ENCODE peak calls at places on chromosomes 5 and 9, in six cellular contexts. O, X, Z, A, K and W are unnamed samples.

GRCh38 chr5:80654054-80654390 is 430 bp upstream of the MSH3 start:
- DNase-seq in Z (no peak), K (no peak), O (peak), A (peak), X (no peak), W (peak)

GRCh38 chr9:127449332-127449966 is 1.8 kb downstream of the RPL12 start:
- DNase-seq in A (no peak), O (no peak), K (no peak), X (no peak), Z (no peak), W (no peak)

GRCh38 chr9:78074385-78075291 is 43.0 kb upstream of the GNAQ start:
- DNase-seq in Z (no peak), A (no peak), K (no peak), X (no peak), O (no peak), W (no peak)

GRCh38 chr5:77046416-77047073 is 16.3 kb downstream of the AGGF1 start:
- DNase-seq in K (no peak), A (no peak), O (no peak), Z (no peak), X (no peak), W (no peak)

GRCh38 chr9:110900917-110901316 is 137.4 kb downstream of the LPAR1 start:
- DNase-seq in K (no peak), Z (no peak), A (no peak), X (peak), O (no peak), W (no peak)

GRCh38 chr5:180116441-180117377 is 45.1 kb upstream of the RNF130 start:
- DNase-seq in Z (no peak), O (no peak), K (no peak), X (no peak), A (peak), W (peak)

GRCh38 chr5:10441992-10442435 is 335 bp downstream of the ROPN1L start:
- DNase-seq in K (no peak), A (no peak), O (no peak), X (no peak), Z (no peak), W (peak)

GRCh38 chr5:6632324-6632930 is 417 bp downstream of the NSUN2 start:
- DNase-seq in Z (no peak), K (no peak), X (no peak), O (no peak), A (peak), W (peak)

GRCh38 chr5:149135536-149136201 is 5.6 kb upstream of the ABLIM3 start:
- DNase-seq in Z (no peak), A (no peak), O (no peak), K (no peak), X (peak), W (no peak)

GRCh38 chr9:68998344-68998743 is 15.6 kb downstream of the PRKACG start:
- DNase-seq in A (no peak), O (no peak), Z (no peak), X (no peak), K (no peak), W (no peak)

GRCh38 chr5:132272341-132273210 is 15.1 kb downstream of the PDLIM4 start:
- DNase-seq in O (peak), A (peak), K (no peak), X (peak), Z (no peak), W (peak)

GRCh38 chr9:133275105-133276000 is at the start of gene ABO:
- DNase-seq in K (no peak), A (no peak), O (peak), Z (no peak), X (no peak), W (no peak)

GRCh38 chr5:91126888-91127287 is 256.2 kb downstream of the ARRDC3 start:
- DNase-seq in Z (no peak), O (no peak), A (peak), K (no peak), X (no peak), W (no peak)
- TF ChIP-seq RFX5 in Z (no peak), O (no peak), A (no peak), K (no peak), X (no peak), W (no peak)

DNA sequence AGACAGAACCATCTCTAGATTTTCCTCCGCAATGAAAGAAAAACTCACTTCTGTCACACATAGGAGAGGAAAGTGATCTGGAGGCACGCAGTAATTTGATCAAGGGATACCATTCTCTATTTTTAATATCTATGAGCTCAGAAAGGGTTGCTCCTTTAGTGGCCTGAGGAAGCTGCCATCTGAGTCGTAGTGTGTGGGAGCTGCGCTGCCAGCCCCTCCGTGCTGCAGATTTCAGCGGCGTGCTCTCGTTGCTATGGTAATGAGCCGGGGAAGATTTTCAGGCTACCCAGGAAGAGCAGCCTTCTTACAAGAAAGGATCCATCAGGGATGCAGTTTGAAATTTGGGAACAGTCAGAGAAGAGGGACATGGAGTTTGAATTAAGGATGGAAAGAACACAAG is 17.1 kb upstream of the GOLM1 start:
- DNase-seq in A (no peak), K (no peak), X (no peak), O (no peak), Z (no peak), W (no peak)
- TF ChIP-seq CEBPB in A (no peak), K (no peak), X (no peak), O (no peak), Z (no peak), W (no peak)

GRCh38 chr9:121261107-121261460 is 6.9 kb upstream of the GSN start:
- DNase-seq in Z (no peak), X (no peak), K (no peak), A (no peak), O (no peak), W (no peak)
- TF ChIP-seq RFX5 in Z (no peak), X (no peak), K (no peak), A (no peak), O (no peak), W (no peak)

DNA sequence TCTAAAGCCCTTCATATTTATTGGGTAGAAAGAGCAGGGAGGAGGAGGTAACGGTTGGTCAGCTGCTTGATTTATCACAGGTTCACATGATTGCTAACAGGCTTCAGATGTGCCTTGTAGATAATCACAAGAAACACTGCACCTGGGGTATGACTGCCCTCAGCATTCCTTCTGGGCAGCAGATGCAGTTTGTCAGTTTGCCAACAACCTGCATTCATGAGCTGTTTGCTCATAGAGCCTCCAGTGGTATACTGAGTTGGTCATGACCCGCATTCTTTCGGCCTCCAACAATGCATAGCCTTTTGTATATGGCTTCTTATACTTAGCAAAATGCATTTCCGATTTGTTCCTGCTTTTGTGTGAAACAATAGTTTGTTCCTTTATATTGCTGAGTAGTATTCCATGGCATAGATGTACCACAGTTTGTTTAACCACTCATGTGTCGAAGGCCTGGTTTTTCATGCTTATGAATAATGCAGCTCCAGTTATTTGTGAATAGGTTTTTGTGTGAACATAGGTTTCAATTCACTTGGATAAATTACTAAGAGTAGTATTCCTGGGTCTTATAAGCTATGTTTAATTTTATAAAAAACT is 83.6 kb downstream of the ARHGEF28 start:
- DNase-seq in K (no peak), A (peak), Z (no peak), X (peak), O (no peak), W (no peak)
- TF ChIP-seq CEBPB in K (no peak), A (no peak), Z (no peak), X (no peak), O (no peak), W (no peak)

DNA sequence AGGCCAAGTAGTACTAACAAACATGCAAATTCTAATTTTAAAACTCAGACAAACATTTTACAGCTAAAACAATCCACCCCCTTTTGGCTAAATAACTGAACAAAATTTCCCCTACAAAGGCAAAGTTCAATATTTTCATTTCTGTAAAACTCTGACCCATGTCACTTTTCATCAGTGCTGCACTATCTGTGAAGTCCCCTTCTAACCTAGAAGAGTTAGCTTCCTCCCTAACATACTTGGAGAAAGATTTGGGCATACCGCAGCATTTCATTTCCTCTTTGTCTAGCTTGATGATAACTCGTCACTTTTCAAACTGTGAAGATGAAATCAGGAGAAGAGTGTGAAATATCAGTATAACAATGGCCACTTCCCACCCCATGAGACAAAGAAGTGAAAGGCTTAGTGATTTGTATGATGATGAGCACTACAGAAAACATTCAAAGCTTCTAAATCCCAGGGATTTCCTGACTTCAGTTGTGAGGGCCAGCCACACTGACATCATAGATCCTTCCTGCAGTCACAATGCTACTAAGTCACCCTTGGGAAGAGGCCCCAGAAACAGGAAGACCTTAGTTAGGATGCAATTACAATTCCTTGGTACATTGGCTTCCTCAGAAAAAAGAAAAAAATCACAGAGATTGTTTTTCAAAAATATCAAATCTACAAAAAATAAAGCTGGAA is at the start of gene FAM81B:
- DNase-seq in X (peak), O (no peak), Z (no peak), K (no peak), A (no peak), W (no peak)
- TF ChIP-seq RFX5 in X (no peak), O (no peak), Z (no peak), K (no peak), A (no peak), W (no peak)

GRCh38 chr9:114287001-114287762 is 35.7 kb upstream of the ORM1 start:
- DNase-seq in O (no peak), A (no peak), X (no peak), K (no peak), Z (no peak), W (no peak)

GRCh38 chr9:114283551-114284111 is 39.3 kb upstream of the ORM1 start:
- DNase-seq in O (no peak), X (no peak), K (no peak), A (no peak), Z (no peak), W (no peak)

GRCh38 chr9:114286146-114286679 is 36.7 kb upstream of the ORM1 start:
- DNase-seq in A (no peak), Z (no peak), K (no peak), X (no peak), O (no peak), W (no peak)

GRCh38 chr9:114284316-114285060 is 38.4 kb upstream of the ORM1 start:
- DNase-seq in K (no peak), X (no peak), O (no peak), Z (no peak), A (no peak), W (no peak)

GRCh38 chr9:114285166-114285867 is 37.6 kb upstream of the ORM1 start:
- DNase-seq in O (peak), Z (no peak), X (peak), A (no peak), K (no peak), W (peak)
- TF ChIP-seq CEBPB in O (no peak), Z (no peak), X (no peak), A (no peak), K (no peak), W (no peak)

DNA sequence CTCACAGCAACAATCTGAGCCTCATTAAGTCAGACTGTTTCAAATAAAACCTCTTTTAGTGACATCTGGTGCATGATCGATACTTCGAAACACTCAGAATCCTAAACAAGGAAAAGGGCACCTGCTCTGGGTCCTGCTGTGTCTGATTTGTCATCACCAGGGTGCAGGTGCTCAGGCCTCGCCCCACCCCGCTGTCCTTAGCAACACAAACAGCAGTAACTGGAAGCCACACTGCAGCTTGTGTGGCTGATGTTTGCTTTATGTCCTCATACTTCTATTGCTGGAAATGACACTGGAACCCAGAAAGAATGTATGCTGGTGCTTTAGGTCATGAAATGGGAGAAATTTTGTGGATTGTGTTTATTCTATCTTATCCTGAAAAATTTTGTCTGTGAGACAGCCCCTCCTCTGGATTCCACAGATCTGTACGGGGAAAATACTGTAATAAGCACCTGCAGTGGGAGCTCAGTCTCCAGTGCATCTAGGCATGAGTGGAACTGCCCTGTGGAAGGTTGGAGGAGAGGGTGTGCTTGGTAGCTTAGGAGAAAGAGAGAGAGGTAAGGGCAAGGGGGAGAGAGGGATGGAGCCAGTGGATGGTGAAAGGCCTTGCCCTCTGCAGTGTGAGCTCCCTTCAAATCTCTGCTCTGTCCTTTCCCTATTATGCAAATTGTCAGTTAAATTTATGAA is 284.2 kb downstream of the SMARCA2 start:
- DNase-seq in X (no peak), Z (no peak), O (no peak), K (no peak), A (no peak), W (no peak)
- TF ChIP-seq RFX5 in X (no peak), Z (no peak), O (no peak), K (no peak), A (no peak), W (no peak)

DNA sequence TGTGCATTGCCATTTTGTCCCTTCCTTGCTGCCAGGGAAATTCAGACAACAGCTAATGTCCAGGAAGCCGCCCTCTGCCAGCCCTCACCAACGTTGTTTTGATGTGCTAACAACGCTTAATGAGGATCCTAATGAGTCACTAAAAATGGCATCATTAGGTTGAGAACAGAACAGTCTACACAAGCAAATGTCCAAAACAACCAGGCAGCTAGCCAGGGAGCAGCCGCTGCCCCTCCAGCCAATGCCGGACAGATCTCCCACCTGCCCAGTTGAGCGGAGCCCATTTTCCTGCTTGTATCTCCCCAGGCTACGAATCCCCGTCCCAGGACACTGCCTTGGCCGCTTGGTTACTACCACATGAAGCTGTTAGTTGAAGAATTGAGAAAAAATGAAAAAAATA is 40.4 kb upstream of the UNC5A start:
- DNase-seq in X (no peak), A (no peak), O (no peak), Z (no peak), K (no peak), W (no peak)
- TF ChIP-seq CEBPB in X (no peak), A (no peak), O (no peak), Z (no peak), K (no peak), W (no peak)

GRCh38 chr9:4297795-4298254 is 2.0 kb downstream of the GLIS3 start:
- DNase-seq in A (peak), K (no peak), X (peak), O (peak), Z (no peak), W (peak)
- TF ChIP-seq RFX5 in A (no peak), K (no peak), X (no peak), O (no peak), Z (no peak), W (no peak)

GRCh38 chr9:131308452-131308851 is 18.9 kb downstream of the PLPP7 start:
- DNase-seq in K (no peak), Z (no peak), X (no peak), A (no peak), O (no peak), W (no peak)

GRCh38 chr9:131309526-131310276 is 20.2 kb downstream of the PLPP7 start:
- DNase-seq in Z (no peak), O (no peak), A (no peak), X (no peak), K (no peak), W (no peak)

GRCh38 chr9:131306397-131306997 is 17.0 kb downstream of the PLPP7 start:
- DNase-seq in X (no peak), Z (no peak), K (no peak), O (no peak), A (no peak), W (no peak)

GRCh38 chr9:131308906-131309305 is 19.4 kb downstream of the PLPP7 start:
- DNase-seq in K (no peak), O (no peak), X (no peak), A (no peak), Z (no peak), W (no peak)

GRCh38 chr9:131307974-131308373 is 18.5 kb downstream of the PLPP7 start:
- DNase-seq in O (no peak), K (no peak), X (no peak), Z (no peak), A (no peak), W (no peak)
- TF ChIP-seq CEBPB in O (no peak), K (no peak), X (no peak), Z (no peak), A (no peak), W (no peak)